ENCODE peak calls at places on chromosomes 7 and 10, in eight cellular contexts. One of them, this sample, is unnamed.

GRCh38 chr7:134755422-134756022 is 23.9 kb upstream of the CALD1 start:
- DNase-seq in cardiac muscle cell: peak; percentile 57
- DNase-seq in body of pancreas: no peak
- DNase-seq in fibroblast of lung: peak; percentile 35
- DNase-seq in CD4-positive, alpha-beta T cell: peak; percentile 25
- DNase-seq in tibial nerve: no peak
- DNase-seq in heart right ventricle: peak; percentile 30
- DNase-seq in PC-3: peak; percentile 34
- DNase-seq in this sample: no peak

GRCh38 chr10:18254692-18255091 is 114.5 kb downstream of the CACNB2 start:
- DNase-seq in PC-3: no peak
- DNase-seq in CD4-positive, alpha-beta T cell: no peak
- DNase-seq in cardiac muscle cell: no peak
- DNase-seq in tibial nerve: no peak
- DNase-seq in body of pancreas: no peak
- DNase-seq in heart right ventricle: no peak
- DNase-seq in fibroblast of lung: no peak
- DNase-seq in this sample: no peak

GRCh38 chr7:13115157-13115772 is 427.8 kb downstream of the ARL4A start:
- DNase-seq in heart right ventricle: no peak
- DNase-seq in tibial nerve: no peak
- DNase-seq in PC-3: no peak
- DNase-seq in CD4-positive, alpha-beta T cell: no peak
- DNase-seq in fibroblast of lung: peak; percentile 25
- DNase-seq in body of pancreas: no peak
- DNase-seq in cardiac muscle cell: peak; percentile 11
- DNase-seq in this sample: no peak

GRCh38 chr7:8379264-8379663 is 54.1 kb upstream of the NXPH1 start:
- DNase-seq in heart right ventricle: no peak
- DNase-seq in cardiac muscle cell: no peak
- DNase-seq in tibial nerve: no peak
- DNase-seq in body of pancreas: peak; percentile 37
- DNase-seq in PC-3: no peak
- DNase-seq in fibroblast of lung: no peak
- DNase-seq in CD4-positive, alpha-beta T cell: no peak
- DNase-seq in this sample: no peak

GRCh38 chr7:22110881-22111280 is 165.2 kb upstream of the CDCA7L start:
- DNase-seq in body of pancreas: peak; percentile 26
- DNase-seq in cardiac muscle cell: no peak
- DNase-seq in tibial nerve: no peak
- DNase-seq in PC-3: no peak
- DNase-seq in fibroblast of lung: no peak
- DNase-seq in CD4-positive, alpha-beta T cell: no peak
- DNase-seq in heart right ventricle: no peak
- DNase-seq in this sample: no peak

GRCh38 chr10:3362415-3362814 is 189.8 kb upstream of the PITRM1 start:
- DNase-seq in PC-3: no peak
- DNase-seq in body of pancreas: no peak
- DNase-seq in heart right ventricle: no peak
- DNase-seq in fibroblast of lung: no peak
- DNase-seq in CD4-positive, alpha-beta T cell: no peak
- DNase-seq in tibial nerve: no peak
- DNase-seq in cardiac muscle cell: no peak
- DNase-seq in this sample: no peak

GRCh38 chr10:73874267-73875138 is at the start of gene CAMK2G:
- DNase-seq in PC-3: peak; percentile 100
- DNase-seq in body of pancreas: peak; percentile 87
- DNase-seq in CD4-positive, alpha-beta T cell: peak; percentile 66
- DNase-seq in tibial nerve: peak; percentile 57
- DNase-seq in fibroblast of lung: peak; percentile 77
- DNase-seq in cardiac muscle cell: peak; percentile 89
- DNase-seq in heart right ventricle: peak; percentile 86
- DNase-seq in this sample: no peak

GRCh38 chr7:70040971-70041766 is 442.9 kb downstream of the AUTS2 start:
- DNase-seq in CD4-positive, alpha-beta T cell: no peak
- DNase-seq in tibial nerve: no peak
- DNase-seq in fibroblast of lung: peak; percentile 33
- DNase-seq in cardiac muscle cell: peak; percentile 43
- DNase-seq in heart right ventricle: no peak
- DNase-seq in body of pancreas: no peak
- DNase-seq in PC-3: no peak
- DNase-seq in this sample: no peak

GRCh38 chr7:130896051-130896881 is 162.3 kb upstream of the KLF14 start:
- DNase-seq in cardiac muscle cell: no peak
- DNase-seq in PC-3: no peak
- DNase-seq in tibial nerve: no peak
- DNase-seq in heart right ventricle: no peak
- DNase-seq in CD4-positive, alpha-beta T cell: no peak
- DNase-seq in body of pancreas: no peak
- DNase-seq in fibroblast of lung: peak; percentile 44
- DNase-seq in this sample: no peak
- TF ChIP-seq CTCF in cardiac muscle cell: peak; percentile 52
- TF ChIP-seq CTCF in PC-3: peak; percentile 38
- TF ChIP-seq CTCF in tibial nerve: no peak
- TF ChIP-seq CTCF in heart right ventricle: no peak
- TF ChIP-seq CTCF in CD4-positive, alpha-beta T cell: no peak
- TF ChIP-seq CTCF in body of pancreas: no peak
- TF ChIP-seq CTCF in fibroblast of lung: peak; percentile 53
- TF ChIP-seq CTCF in this sample: no peak

GRCh38 chr10:68878463-68878862 is 22.7 kb upstream of the DDX50 start:
- DNase-seq in tibial nerve: no peak
- DNase-seq in fibroblast of lung: no peak
- DNase-seq in PC-3: no peak
- DNase-seq in heart right ventricle: no peak
- DNase-seq in CD4-positive, alpha-beta T cell: no peak
- DNase-seq in cardiac muscle cell: no peak
- DNase-seq in body of pancreas: no peak
- DNase-seq in this sample: no peak

GRCh38 chr10:68877482-68877881 is 23.6 kb upstream of the DDX50 start:
- DNase-seq in cardiac muscle cell: no peak
- DNase-seq in tibial nerve: no peak
- DNase-seq in PC-3: no peak
- DNase-seq in fibroblast of lung: no peak
- DNase-seq in CD4-positive, alpha-beta T cell: no peak
- DNase-seq in body of pancreas: no peak
- DNase-seq in heart right ventricle: no peak
- DNase-seq in this sample: no peak

GRCh38 chr10:68876919-68877250 is 24.2 kb upstream of the DDX50 start:
- DNase-seq in CD4-positive, alpha-beta T cell: no peak
- DNase-seq in cardiac muscle cell: peak; percentile 36
- DNase-seq in tibial nerve: no peak
- DNase-seq in body of pancreas: no peak
- DNase-seq in fibroblast of lung: no peak
- DNase-seq in PC-3: no peak
- DNase-seq in heart right ventricle: no peak
- DNase-seq in this sample: no peak

GRCh38 chr10:68880181-68880580 is 20.9 kb upstream of the DDX50 start:
- DNase-seq in CD4-positive, alpha-beta T cell: no peak
- DNase-seq in PC-3: no peak
- DNase-seq in heart right ventricle: no peak
- DNase-seq in fibroblast of lung: no peak
- DNase-seq in body of pancreas: no peak
- DNase-seq in cardiac muscle cell: no peak
- DNase-seq in tibial nerve: no peak
- DNase-seq in this sample: no peak

DNA sequence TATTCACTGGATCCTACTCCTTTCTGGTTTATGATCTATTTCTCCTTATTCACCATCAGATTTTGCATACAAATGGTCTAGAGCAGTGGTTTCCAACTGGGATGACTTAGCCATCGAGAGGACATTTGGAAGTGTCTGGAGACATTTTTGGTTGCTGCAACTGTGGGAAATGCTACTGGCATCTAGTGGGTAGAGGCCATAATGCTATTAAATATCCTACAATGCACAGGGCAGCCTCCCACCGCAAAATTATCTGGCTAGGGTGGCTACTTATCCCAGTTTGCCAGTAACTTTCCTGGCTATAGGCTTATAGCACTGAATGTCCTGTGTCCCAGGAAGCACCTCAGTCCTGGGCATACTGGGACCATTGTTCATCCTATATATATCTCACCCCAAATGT is 21.5 kb upstream of the DDX50 start:
- DNase-seq in heart right ventricle: no peak
- DNase-seq in cardiac muscle cell: no peak
- DNase-seq in tibial nerve: no peak
- DNase-seq in PC-3: no peak
- DNase-seq in body of pancreas: no peak
- DNase-seq in fibroblast of lung: no peak
- DNase-seq in CD4-positive, alpha-beta T cell: no peak
- DNase-seq in this sample: no peak
- TF ChIP-seq CTCF in heart right ventricle: no peak
- TF ChIP-seq CTCF in cardiac muscle cell: no peak
- TF ChIP-seq CTCF in tibial nerve: no peak
- TF ChIP-seq CTCF in PC-3: no peak
- TF ChIP-seq CTCF in body of pancreas: no peak
- TF ChIP-seq CTCF in fibroblast of lung: no peak
- TF ChIP-seq CTCF in CD4-positive, alpha-beta T cell: no peak
- TF ChIP-seq CTCF in this sample: no peak

GRCh38 chr7:23234569-23235296 is 11.8 kb upstream of the GPNMB start:
- DNase-seq in CD4-positive, alpha-beta T cell: no peak
- DNase-seq in tibial nerve: no peak
- DNase-seq in cardiac muscle cell: no peak
- DNase-seq in fibroblast of lung: no peak
- DNase-seq in heart right ventricle: no peak
- DNase-seq in PC-3: no peak
- DNase-seq in body of pancreas: no peak
- DNase-seq in this sample: no peak
- TF ChIP-seq CTCF in CD4-positive, alpha-beta T cell: no peak
- TF ChIP-seq CTCF in tibial nerve: no peak
- TF ChIP-seq CTCF in cardiac muscle cell: no peak
- TF ChIP-seq CTCF in fibroblast of lung: no peak
- TF ChIP-seq CTCF in heart right ventricle: no peak
- TF ChIP-seq CTCF in PC-3: no peak
- TF ChIP-seq CTCF in body of pancreas: no peak
- TF ChIP-seq CTCF in this sample: no peak

GRCh38 chr10:28532509-28533314 is at the start of gene WAC:
- DNase-seq in fibroblast of lung: peak; percentile 88
- DNase-seq in CD4-positive, alpha-beta T cell: peak; percentile 97
- DNase-seq in PC-3: peak; percentile 87
- DNase-seq in cardiac muscle cell: peak; percentile 96
- DNase-seq in heart right ventricle: peak; percentile 96
- DNase-seq in body of pancreas: peak; percentile 96
- DNase-seq in tibial nerve: peak; percentile 89
- DNase-seq in this sample: peak; percentile 87
- TF ChIP-seq CTCF in fibroblast of lung: no peak
- TF ChIP-seq CTCF in CD4-positive, alpha-beta T cell: peak; percentile 30
- TF ChIP-seq CTCF in PC-3: no peak
- TF ChIP-seq CTCF in cardiac muscle cell: no peak
- TF ChIP-seq CTCF in heart right ventricle: peak; percentile 33
- TF ChIP-seq CTCF in body of pancreas: peak; percentile 21
- TF ChIP-seq CTCF in tibial nerve: no peak
- TF ChIP-seq CTCF in this sample: no peak

DNA sequence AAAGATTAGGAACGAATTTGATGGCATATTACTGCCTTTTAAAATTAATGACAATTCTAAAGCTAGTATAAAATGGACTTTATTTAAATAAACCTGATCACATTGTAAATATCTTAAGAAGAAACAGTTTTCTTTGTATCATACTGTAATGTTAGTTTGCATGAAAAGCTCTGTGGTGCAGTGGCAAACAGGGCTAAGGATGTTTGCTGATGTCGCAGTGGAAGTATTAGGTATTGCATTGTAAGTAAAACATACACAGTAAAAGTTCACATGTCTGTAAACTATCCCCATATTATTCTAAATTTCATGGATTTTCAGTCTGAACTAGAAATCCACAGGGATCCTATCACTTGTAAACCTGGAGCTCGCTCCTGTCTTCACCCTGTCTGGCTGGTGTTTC is 252.6 kb upstream of the ZNF32 start:
- DNase-seq in tibial nerve: no peak
- DNase-seq in CD4-positive, alpha-beta T cell: no peak
- DNase-seq in cardiac muscle cell: no peak
- DNase-seq in body of pancreas: no peak
- DNase-seq in PC-3: peak; percentile 13
- DNase-seq in heart right ventricle: no peak
- DNase-seq in fibroblast of lung: no peak
- DNase-seq in this sample: no peak
- TF ChIP-seq CTCF in tibial nerve: no peak
- TF ChIP-seq CTCF in CD4-positive, alpha-beta T cell: no peak
- TF ChIP-seq CTCF in cardiac muscle cell: peak; percentile 25
- TF ChIP-seq CTCF in body of pancreas: no peak
- TF ChIP-seq CTCF in PC-3: peak; percentile 16
- TF ChIP-seq CTCF in heart right ventricle: no peak
- TF ChIP-seq CTCF in fibroblast of lung: peak; percentile 15
- TF ChIP-seq CTCF in this sample: no peak

This sample was measured in omental fat pad.